ENCODE peak calls at places on chromosomes 7 and 10, in eight cellular contexts. N is PC-9; G is A549; P is fibroblast of lung; Z is neural progenitor cell; Y is ovary; O is brain microvascular endothelial cell; E is CD4-positive, alpha-beta memory T cell. F is an unnamed sample.
A peak's percentile ranks its signal among the peaks of the same experiment; 100 is the strongest.

GRCh38 chr7:140196361-140197217 is 19.8 kb upstream of the KDM7A start:
- DNase-seq in N (no peak), G (no peak), P (peak; percentile 83), Z (no peak), Y (no peak), O (peak; percentile 53), E (no peak), F (no peak)

GRCh38 chr10:127906548-127907377 is at the start of gene PTPRE:
- DNase-seq in N (peak; percentile 75), G (peak; percentile 77), P (peak; percentile 63), Z (peak; percentile 90), Y (peak; percentile 70), O (no peak), E (peak; percentile 67), F (no peak)

GRCh38 chr10:90227786-90228185 is 526.4 kb downstream of the KIF20B start:
- DNase-seq in N (no peak), G (no peak), P (peak; percentile 88), Z (no peak), Y (no peak), O (no peak), E (no peak), F (no peak)

GRCh38 chr7:137981175-137981574 is 20.7 kb downstream of the CREB3L2 start:
- DNase-seq in N (peak; percentile 76), G (no peak), P (no peak), Z (no peak), Y (no peak), O (no peak), E (no peak), F (no peak)

GRCh38 chr10:99814143-99814542 is 31.7 kb downstream of the ABCC2 start:
- DNase-seq in N (no peak), G (no peak), P (no peak), Z (no peak), Y (no peak), O (no peak), E (no peak), F (no peak)

GRCh38 chr7:45181991-45182855 is 24.6 kb downstream of the RAMP3 start:
- DNase-seq in N (no peak), G (no peak), P (no peak), Z (no peak), Y (no peak), O (no peak), E (no peak), F (no peak)

GRCh38 chr10:119139464-119140067 is 25.9 kb downstream of the SFXN4 start:
- DNase-seq in N (no peak), G (peak; percentile 51), P (no peak), Z (peak; percentile 53), Y (peak; percentile 66), O (no peak), E (peak; percentile 45), F (no peak)

GRCh38 chr10:101694674-101695403 is at the start of gene FBXW4:
- DNase-seq in N (no peak), G (peak; percentile 60), P (peak; percentile 39), Z (peak; percentile 73), Y (peak; percentile 62), O (no peak), E (peak; percentile 77), F (no peak)

GRCh38 chr10:3924344-3924743 is 139.3 kb upstream of the KLF6 start:
- DNase-seq in N (peak; percentile 64), G (no peak), P (peak; percentile 93), Z (no peak), Y (no peak), O (peak; percentile 93), E (no peak), F (peak; percentile 93)

GRCh38 chr7:106848851-106849442 is 16.1 kb upstream of the PIK3CG start:
- DNase-seq in N (no peak), G (no peak), P (peak; percentile 91), Z (no peak), Y (no peak), O (peak; percentile 69), E (no peak), F (no peak)

GRCh38 chr7:87451187-87451586 is 24.3 kb downstream of the ABCB4 start:
- DNase-seq in N (no peak), G (no peak), P (no peak), Z (no peak), Y (no peak), O (no peak), E (no peak), F (no peak)

GRCh38 chr7:27190284-27190748 is 5.3 kb upstream of the HOXA11 start:
- DNase-seq in N (no peak), G (no peak), P (no peak), Z (no peak), Y (no peak), O (no peak), E (no peak), F (no peak)

GRCh38 chr7:132577206-132578049 is 1.2 kb upstream of the PLXNA4 start:
- DNase-seq in N (no peak), G (peak; percentile 26), P (peak; percentile 82), Z (peak; percentile 92), Y (peak; percentile 86), O (peak; percentile 24), E (no peak), F (no peak)

GRCh38 chr10:69744971-69745370 is 56.7 kb upstream of the COL13A1 start:
- DNase-seq in N (no peak), G (no peak), P (no peak), Z (no peak), Y (no peak), O (no peak), E (no peak), F (no peak)

GRCh38 chr10:122163182-122164027 is 107.7 kb upstream of the BTBD16 start:
- DNase-seq in N (no peak), G (no peak), P (peak; percentile 55), Z (peak; percentile 97), Y (no peak), O (no peak), E (no peak), F (no peak)

GRCh38 chr10:99329891-99330674 is 927 bp downstream of the CNNM1 start:
- DNase-seq in N (no peak), G (no peak), P (peak; percentile 17), Z (peak; percentile 66), Y (peak; percentile 33), O (no peak), E (no peak), F (no peak)

GRCh38 chr7:1523838-1524237 is 6.7 kb upstream of the MAFK start:
- DNase-seq in N (no peak), G (no peak), P (no peak), Z (no peak), Y (no peak), O (no peak), E (no peak), F (no peak)

GRCh38 chr10:79101560-79101971 is 32.8 kb downstream of the ZMIZ1 start:
- DNase-seq in N (no peak), G (no peak), P (no peak), Z (no peak), Y (peak; percentile 57), O (no peak), E (no peak), F (no peak)
- H3K27ac ChIP-seq in N (no peak overlapping the region), G (peak overlapping the region; percentile 46), P (peak overlapping the region; percentile 71), Z (no peak overlapping the region), Y (peak overlapping the region; percentile 79), O (no peak overlapping the region), E (no peak overlapping the region), F (no peak overlapping the region)

GRCh38 chr10:44424298-44424697 is 39.4 kb upstream of the CXCL12 start:
- DNase-seq in N (no peak), G (no peak), P (no peak), Z (no peak), Y (no peak), O (no peak), E (no peak), F (no peak)

GRCh38 chr10:44425466-44425865 is 40.6 kb upstream of the CXCL12 start:
- DNase-seq in N (no peak), G (no peak), P (no peak), Z (no peak), Y (no peak), O (no peak), E (no peak), F (no peak)

GRCh38 chr10:44424953-44425352 is 40.1 kb upstream of the CXCL12 start:
- DNase-seq in N (no peak), G (no peak), P (no peak), Z (no peak), Y (no peak), O (peak; percentile 24), E (no peak), F (no peak)

GRCh38 chr10:44427479-44427878 is 42.6 kb upstream of the CXCL12 start:
- DNase-seq in N (no peak), G (no peak), P (no peak), Z (no peak), Y (no peak), O (no peak), E (no peak), F (no peak)

GRCh38 chr10:44426247-44427034 is 41.5 kb upstream of the CXCL12 start:
- DNase-seq in N (no peak), G (no peak), P (no peak), Z (no peak), Y (no peak), O (no peak), E (no peak), F (no peak)
- H3K27ac ChIP-seq in N (no peak overlapping the region), G (no peak overlapping the region), P (no peak overlapping the region), Z (no peak overlapping the region), Y (no peak overlapping the region), O (no peak overlapping the region), E (no peak overlapping the region), F (no peak overlapping the region)

GRCh38 chr10:97365761-97366351 is 31.3 kb upstream of the FRAT2 start:
- DNase-seq in N (no peak), G (no peak), P (no peak), Z (no peak), Y (no peak), O (no peak), E (no peak), F (no peak)
- H3K27ac ChIP-seq in N (no peak overlapping the region), G (no peak overlapping the region), P (no peak overlapping the region), Z (no peak overlapping the region), Y (no peak overlapping the region), O (no peak overlapping the region), E (no peak overlapping the region), F (no peak overlapping the region)

GRCh38 chr7:116353614-116354013 is 143.3 kb downstream of the TES start:
- DNase-seq in N (no peak), G (no peak), P (peak; percentile 33), Z (no peak), Y (peak; percentile 52), O (no peak), E (no peak), F (no peak)

GRCh38 chr7:116355423-116355765 is 144.1 kb upstream of the CAV2 start:
- DNase-seq in N (no peak), G (no peak), P (no peak), Z (no peak), Y (no peak), O (no peak), E (no peak), F (no peak)

GRCh38 chr7:116354171-116354545 is 143.8 kb downstream of the TES start:
- DNase-seq in N (no peak), G (no peak), P (peak; percentile 91), Z (no peak), Y (peak; percentile 54), O (peak; percentile 41), E (no peak), F (no peak)

GRCh38 chr7:116354546-116355422 is 144.4 kb downstream of the TES start:
- DNase-seq in N (peak; percentile 100), G (peak; percentile 75), P (peak; percentile 99), Z (no peak), Y (peak; percentile 69), O (peak; percentile 99), E (no peak), F (peak; percentile 76)

DNA sequence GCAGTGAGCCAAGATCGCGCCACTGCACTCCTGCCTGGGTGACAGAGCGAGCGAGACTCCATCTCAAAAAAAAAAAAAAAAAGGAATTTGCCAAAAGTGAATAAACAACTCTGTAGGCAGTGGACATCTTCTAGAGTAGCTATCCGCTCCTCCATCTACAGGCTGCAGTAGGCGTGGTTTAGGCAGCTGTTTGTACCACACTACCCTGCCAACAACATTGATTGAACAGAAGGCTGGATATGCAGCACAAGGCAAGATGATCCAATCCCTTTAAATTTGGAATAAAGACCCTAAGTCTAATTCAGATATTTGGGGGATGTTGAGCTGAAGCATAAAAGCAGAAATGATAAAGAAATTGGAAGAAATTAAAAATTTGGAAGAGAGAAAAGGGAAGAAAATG is 141.6 kb downstream of the TES start:
- DNase-seq in N (no peak), G (no peak), P (no peak), Z (no peak), Y (no peak), O (no peak), E (no peak), F (no peak)
- H3K27ac ChIP-seq in N (no peak overlapping the region), G (peak overlapping the region; percentile 14), P (no peak overlapping the region), Z (no peak overlapping the region), Y (no peak overlapping the region), O (no peak overlapping the region), E (no peak overlapping the region), F (no peak overlapping the region)

F was measured in epithelial cell of prostate.